ENCODE peak calls at places on chromosomes 12 and 14, in five cellular contexts. X is activated T-cell treated with anti-CD3 and anti-CD28 coated beads, Interleukin-2, amount 50 U/mL, for 24 hours; H is neural crest cell; L is BJ; K is foreskin keratinocyte. Z is an unnamed sample.
A peak's percentile ranks its signal among the peaks of the same experiment; 100 is the strongest.

GRCh38 chr12:20105938-20106337 is 262.4 kb upstream of the PDE3A start:
- DNase-seq in L (no peak), H (no peak), K (no peak), X (no peak), Z (no peak)

GRCh38 chr14:59407246-59407615 is 57.9 kb downstream of the GPR135 start:
- DNase-seq in X (no peak), H (no peak), K (peak; percentile 92), L (peak; percentile 70), Z (no peak)

GRCh38 chr12:89273525-89273924 is 78.8 kb downstream of the DUSP6 start:
- DNase-seq in X (no peak), H (no peak), K (no peak), L (no peak), Z (no peak)

GRCh38 chr14:101028971-101029667 is 125.6 kb upstream of the RTL1 start:
- DNase-seq in L (no peak), H (no peak), K (no peak), X (no peak), Z (no peak)

GRCh38 chr12:43766291-43766690 is 7.5 kb downstream of the IRAK4 start:
- DNase-seq in H (no peak), L (no peak), K (peak; percentile 76), X (no peak), Z (no peak)

GRCh38 chr12:108207791-108208730 is 79.0 kb downstream of the WSCD2 start:
- DNase-seq in H (no peak), K (no peak), L (no peak), X (no peak), Z (no peak)

GRCh38 chr14:103140316-103141109 is 17.3 kb downstream of the TNFAIP2 start:
- DNase-seq in H (no peak), K (no peak), L (no peak), X (no peak), Z (no peak)

GRCh38 chr12:6253278-6253677 is 53.1 kb downstream of the CD9 start:
- DNase-seq in H (no peak), L (no peak), X (no peak), K (no peak), Z (no peak)

GRCh38 chr12:105231396-105231795 is 4.6 kb downstream of the APPL2 start:
- DNase-seq in K (no peak), H (no peak), L (no peak), X (no peak), Z (peak; percentile 59)

GRCh38 chr12:75709474-75709873 is 198.1 kb upstream of the KRR1 start:
- DNase-seq in X (no peak), K (no peak), L (no peak), H (no peak), Z (no peak)

GRCh38 chr14:64628940-64629403 is 75.3 kb upstream of the PLEKHG3 start:
- DNase-seq in K (peak; percentile 91), L (peak; percentile 96), H (no peak), X (no peak), Z (peak; percentile 31)

GRCh38 chr14:20613094-20614037 is 22.2 kb upstream of the RNASE12 start:
- DNase-seq in L (peak; percentile 86), X (peak; percentile 89), K (peak; percentile 96), H (peak; percentile 68), Z (peak; percentile 86)

GRCh38 chr14:36508418-36509051 is 11.5 kb downstream of the NKX2-1 start:
- DNase-seq in K (no peak), L (no peak), X (no peak), H (peak; percentile 8), Z (no peak)

GRCh38 chr14:68583527-68584275 is 209.2 kb downstream of the ZFP36L1 start:
- DNase-seq in H (no peak), K (no peak), L (no peak), X (no peak), Z (no peak)

GRCh38 chr14:99728981-99729451 is 44.9 kb downstream of the CYP46A1 start:
- DNase-seq in H (no peak), K (no peak), X (peak; percentile 7), L (no peak), Z (no peak)

GRCh38 chr14:21440857-21441256 is 15.1 kb downstream of the CHD8 start:
- DNase-seq in K (no peak), H (no peak), X (no peak), L (no peak), Z (no peak)

GRCh38 chr14:100297320-100298300 is 8.6 kb downstream of the SLC25A29 start:
- DNase-seq in X (no peak), L (no peak), H (no peak), K (no peak), Z (peak; percentile 72)

GRCh38 chr14:70924521-70924920 is 17.3 kb downstream of the PCNX1 start:
- DNase-seq in K (no peak), X (no peak), H (no peak), L (no peak), Z (no peak)

GRCh38 chr12:124734224-124734788 is 129.4 kb downstream of the SCARB1 start:
- DNase-seq in L (no peak), H (no peak), X (no peak), K (no peak), Z (no peak)

GRCh38 chr12:117118838-117119591 is 19.8 kb upstream of the TESC start:
- DNase-seq in K (no peak), X (no peak), H (no peak), L (no peak), Z (no peak)

GRCh38 chr14:30710870-30711269 is 88.8 kb downstream of the SCFD1 start:
- DNase-seq in X (no peak), H (no peak), L (peak; percentile 20), K (peak; percentile 15), Z (no peak)

GRCh38 chr12:74337951-74338350 is 199.7 kb upstream of the ATXN7L3B start:
- DNase-seq in X (no peak), L (no peak), H (no peak), K (peak; percentile 70), Z (no peak)

GRCh38 chr14:55133416-55133815 is 4.4 kb downstream of the LGALS3 start:
- DNase-seq in H (no peak), X (no peak), K (no peak), L (no peak), Z (no peak)

GRCh38 chr12:21940972-21941521 is at the start of gene ABCC9:
- DNase-seq in L (no peak), K (peak; percentile 13), H (peak; percentile 40), X (no peak), Z (peak; percentile 13)

GRCh38 chr12:5026342-5026938 is 17.2 kb upstream of the KCNA5 start:
- DNase-seq in H (no peak), L (no peak), X (no peak), K (no peak), Z (no peak)

GRCh38 chr12:65609359-65609771 is 214.9 kb upstream of the HMGA2 start:
- DNase-seq in X (no peak), K (peak; percentile 99), L (peak; percentile 94), H (no peak), Z (no peak)

GRCh38 chr14:90850487-90850886 is 34.3 kb upstream of the TTC7B start:
- DNase-seq in K (peak; percentile 92), X (no peak), L (no peak), H (no peak), Z (no peak)

GRCh38 chr12:63164911-63165310 is 13.9 kb upstream of the AVPR1A start:
- DNase-seq in H (no peak), K (no peak), L (no peak), X (no peak), Z (no peak)

GRCh38 chr12:121534495-121535148 is 46.2 kb downstream of the KDM2B start:
- DNase-seq in L (no peak), K (no peak), X (peak; percentile 71), H (no peak), Z (no peak)

GRCh38 chr14:73924337-73924736 is 25.6 kb downstream of the FAM161B start:
- DNase-seq in K (no peak), H (no peak), X (no peak), L (no peak), Z (no peak)

GRCh38 chr12:89484470-89484869 is 40.1 kb downstream of the GALNT4 start:
- DNase-seq in L (no peak), K (no peak), X (no peak), H (no peak), Z (no peak)

GRCh38 chr14:66288511-66288910 is 197.7 kb upstream of the CCDC196 start:
- DNase-seq in H (no peak), X (no peak), L (no peak), K (peak; percentile 61), Z (no peak)

GRCh38 chr12:116370004-116370404 is 92.5 kb upstream of the MED13L start:
- DNase-seq in H (no peak), K (peak; percentile 30), L (peak; percentile 77), X (no peak), Z (no peak)

GRCh38 chr14:87745507-87746118 is 247.4 kb downstream of the GALC start:
- DNase-seq in X (no peak), L (no peak), H (peak; percentile 25), K (peak; percentile 26), Z (no peak)

GRCh38 chr14:49461529-49462401 is 124.4 kb downstream of the RPS29 start:
- DNase-seq in K (peak; percentile 60), X (no peak), L (peak; percentile 16), H (peak; percentile 37), Z (peak; percentile 62)

GRCh38 chr14:52077261-52077984 is 8.6 kb upstream of the NID2 start:
- DNase-seq in H (no peak), K (no peak), L (no peak), X (no peak), Z (no peak)

GRCh38 chr12:55642275-55643068 is 5.8 kb downstream of the OR10P1 start:
- DNase-seq in H (no peak), X (no peak), L (no peak), K (no peak), Z (no peak)

GRCh38 chr12:125140918-125141573 is 75.8 kb downstream of the AACS start:
- DNase-seq in H (no peak), L (no peak), X (no peak), K (peak; percentile 88), Z (no peak)

GRCh38 chr12:75953312-75953906 is 78.2 kb downstream of the PHLDA1 start:
- DNase-seq in H (no peak), X (no peak), K (peak; percentile 80), L (peak; percentile 75), Z (no peak)